ENCODE peak calls at places on chromosomes 7 and 10, in four cellular contexts. One of them, this sample, is unnamed.

GRCh38 chr7:149771199-149771636 is 2.2 kb downstream of the ZNF467 start:
- DNase-seq in K562: no peak
- DNase-seq in hepatocyte: peak; percentile 26
- DNase-seq in A673: peak; percentile 26
- DNase-seq in this sample: no peak

GRCh38 chr7:47400741-47401206 is 181.1 kb downstream of the TNS3 start:
- DNase-seq in K562: no peak
- DNase-seq in hepatocyte: no peak
- DNase-seq in A673: no peak
- DNase-seq in this sample: no peak

GRCh38 chr7:90719159-90719558 is 123.0 kb downstream of the CDK14 start:
- DNase-seq in K562: no peak
- DNase-seq in hepatocyte: peak; percentile 19
- DNase-seq in A673: no peak
- DNase-seq in this sample: no peak

GRCh38 chr7:1950623-1951523 is 280.8 kb downstream of the ELFN1 start:
- DNase-seq in K562: peak; percentile 71
- DNase-seq in hepatocyte: no peak
- DNase-seq in A673: peak; percentile 31
- DNase-seq in this sample: no peak

GRCh38 chr7:33529070-33529469 is 376.3 kb upstream of the BMPER start:
- DNase-seq in K562: no peak
- DNase-seq in hepatocyte: no peak
- DNase-seq in A673: no peak
- DNase-seq in this sample: no peak

GRCh38 chr7:136293272-136293671 is 316.1 kb upstream of the MTPN start:
- DNase-seq in K562: no peak
- DNase-seq in hepatocyte: no peak
- DNase-seq in A673: no peak
- DNase-seq in this sample: no peak

GRCh38 chr10:118965636-118966035 is 63.9 kb upstream of the NANOS1 start:
- DNase-seq in K562: no peak
- DNase-seq in hepatocyte: peak; percentile 33
- DNase-seq in A673: no peak
- DNase-seq in this sample: no peak

GRCh38 chr10:44761076-44761475 is 150.1 kb upstream of the TMEM72 start:
- DNase-seq in K562: no peak
- DNase-seq in hepatocyte: no peak
- DNase-seq in A673: no peak
- DNase-seq in this sample: no peak

GRCh38 chr7:49119706-49120105 is 195.4 kb downstream of the CDC14C start:
- DNase-seq in K562: no peak
- DNase-seq in hepatocyte: no peak
- DNase-seq in A673: no peak
- DNase-seq in this sample: no peak

GRCh38 chr10:71288461-71288860 is 30.6 kb upstream of the SLC29A3 start:
- DNase-seq in K562: no peak
- DNase-seq in hepatocyte: no peak
- DNase-seq in A673: no peak
- DNase-seq in this sample: no peak

GRCh38 chr7:145293793-145294153 is 457.9 kb upstream of the TPK1 start:
- DNase-seq in K562: no peak
- DNase-seq in hepatocyte: no peak
- DNase-seq in A673: no peak
- DNase-seq in this sample: no peak

GRCh38 chr7:85184599-85185354 is 2.1 kb downstream of the SEMA3D start:
- DNase-seq in K562: no peak
- DNase-seq in hepatocyte: peak; percentile 67
- DNase-seq in A673: peak; percentile 64
- DNase-seq in this sample: peak; percentile 19

GRCh38 chr10:98006266-98006665 is 24.2 kb downstream of the CRTAC1 start:
- DNase-seq in K562: peak; percentile 48
- DNase-seq in hepatocyte: peak; percentile 17
- DNase-seq in A673: no peak
- DNase-seq in this sample: no peak

GRCh38 chr10:34298371-34298818 is 516.7 kb downstream of the PARD3 start:
- DNase-seq in K562: no peak
- DNase-seq in hepatocyte: no peak
- DNase-seq in A673: no peak
- DNase-seq in this sample: no peak

GRCh38 chr7:130277763-130278643 is 11.3 kb downstream of the CPA2 start:
- DNase-seq in K562: peak; percentile 69
- DNase-seq in hepatocyte: peak; percentile 80
- DNase-seq in A673: peak; percentile 79
- DNase-seq in this sample: no peak

GRCh38 chr7:85191383-85191782 is 4.5 kb upstream of the SEMA3D start:
- DNase-seq in K562: no peak
- DNase-seq in hepatocyte: peak; percentile 16
- DNase-seq in A673: peak; percentile 63
- DNase-seq in this sample: peak; percentile 26

GRCh38 chr10:77974396-77975074 is 48.0 kb upstream of the DLG5 start:
- DNase-seq in K562: peak; percentile 70
- DNase-seq in hepatocyte: peak; percentile 74
- DNase-seq in A673: peak; percentile 52
- DNase-seq in this sample: peak; percentile 28

GRCh38 chr7:17408245-17408903 is 109.9 kb downstream of the AHR start:
- DNase-seq in K562: no peak
- DNase-seq in hepatocyte: peak; percentile 78
- DNase-seq in A673: no peak
- DNase-seq in this sample: peak; percentile 93

GRCh38 chr7:50142421-50143113 is 49.5 kb upstream of the ZPBP start:
- DNase-seq in K562: no peak
- DNase-seq in hepatocyte: peak; percentile 40
- DNase-seq in A673: peak; percentile 57
- DNase-seq in this sample: no peak

GRCh38 chr10:44706745-44707144 is 204.4 kb upstream of the TMEM72 start:
- DNase-seq in K562: no peak
- DNase-seq in hepatocyte: no peak
- DNase-seq in A673: no peak
- DNase-seq in this sample: peak; percentile 83

GRCh38 chr10:49395741-49396665 is at the start of gene DRGX:
- DNase-seq in K562: no peak
- DNase-seq in hepatocyte: no peak
- DNase-seq in A673: peak; percentile 65
- DNase-seq in this sample: no peak
- TF ChIP-seq EZH2 in K562: no peak
- TF ChIP-seq EZH2 in hepatocyte: no peak
- TF ChIP-seq EZH2 in A673: peak; percentile 1
- TF ChIP-seq EZH2 in this sample: peak; percentile 55

GRCh38 chr10:70233939-70234300 is 691 bp upstream of the PPA1 start:
- DNase-seq in K562: peak; percentile 54
- DNase-seq in hepatocyte: no peak
- DNase-seq in A673: no peak
- DNase-seq in this sample: no peak

GRCh38 chr10:70234668-70235447 is 1.6 kb upstream of the PPA1 start:
- DNase-seq in K562: no peak
- DNase-seq in hepatocyte: peak; percentile 77
- DNase-seq in A673: peak; percentile 55
- DNase-seq in this sample: no peak

GRCh38 chr10:70233109-70233938 is at the start of gene PPA1:
- DNase-seq in K562: peak; percentile 100
- DNase-seq in hepatocyte: peak; percentile 99
- DNase-seq in A673: peak; percentile 99
- DNase-seq in this sample: peak; percentile 95

GRCh38 chr10:70232155-70232858 is 922 bp downstream of the PPA1 start:
- DNase-seq in K562: peak; percentile 73
- DNase-seq in hepatocyte: peak; percentile 82
- DNase-seq in A673: peak; percentile 43
- DNase-seq in this sample: peak; percentile 72

GRCh38 chr10:70232859-70233108 is 445 bp downstream of the PPA1 start:
- DNase-seq in K562: no peak
- DNase-seq in hepatocyte: no peak
- DNase-seq in A673: no peak
- DNase-seq in this sample: no peak
- TF ChIP-seq EZH2 in K562: no peak
- TF ChIP-seq EZH2 in hepatocyte: no peak
- TF ChIP-seq EZH2 in A673: no peak
- TF ChIP-seq EZH2 in this sample: no peak

DNA sequence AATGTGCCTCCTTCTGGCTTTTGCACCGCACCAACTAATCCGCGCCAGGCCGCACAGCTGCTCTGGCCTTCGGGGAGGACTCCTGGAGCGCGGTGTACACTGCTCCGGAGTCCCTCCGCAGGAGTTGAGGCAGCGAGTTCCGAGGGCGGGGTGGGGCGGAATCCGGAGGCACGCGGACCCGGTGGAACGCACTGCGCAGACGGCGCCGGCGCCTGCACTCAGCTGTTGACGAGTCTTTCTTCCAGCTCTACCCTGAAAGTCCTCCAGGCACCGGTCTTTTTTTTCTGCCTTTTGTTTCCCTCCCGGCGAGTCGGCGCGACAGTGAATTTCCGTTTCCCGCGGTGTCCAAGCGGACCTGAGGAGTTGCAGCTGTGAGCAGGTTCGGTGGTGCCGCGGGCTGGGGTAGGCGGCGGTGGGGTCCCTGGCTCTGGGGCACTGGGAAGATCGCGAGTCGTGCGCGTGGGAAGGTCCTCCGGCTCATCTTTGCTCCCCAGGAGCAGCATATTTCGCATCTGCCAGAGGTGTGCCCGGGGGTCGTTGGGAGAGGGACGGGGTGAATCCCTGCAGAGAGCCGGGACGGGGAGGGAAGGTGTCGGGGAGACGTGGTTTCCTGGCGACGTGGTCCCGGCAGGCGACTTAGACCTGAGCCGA is 44.1 kb downstream of the SFTPD start:
- DNase-seq in K562: peak; percentile 16
- DNase-seq in hepatocyte: peak; percentile 72
- DNase-seq in A673: peak; percentile 75
- DNase-seq in this sample: peak; percentile 64
- TF ChIP-seq EZH2 in K562: peak; percentile 17
- TF ChIP-seq EZH2 in hepatocyte: no peak
- TF ChIP-seq EZH2 in A673: no peak
- TF ChIP-seq EZH2 in this sample: no peak

GRCh38 chr10:17452060-17452894 is 2.1 kb downstream of the ST8SIA6 start:
- DNase-seq in K562: no peak
- DNase-seq in hepatocyte: no peak
- DNase-seq in A673: no peak
- DNase-seq in this sample: no peak

GRCh38 chr10:17453035-17453376 is 1.4 kb downstream of the ST8SIA6 start:
- DNase-seq in K562: no peak
- DNase-seq in hepatocyte: no peak
- DNase-seq in A673: no peak
- DNase-seq in this sample: no peak

GRCh38 chr10:17454801-17455520 is 566 bp upstream of the ST8SIA6 start:
- DNase-seq in K562: peak; percentile 93
- DNase-seq in hepatocyte: no peak
- DNase-seq in A673: no peak
- DNase-seq in this sample: no peak

GRCh38 chr10:17454181-17454800 is at the start of gene ST8SIA6:
- DNase-seq in K562: peak; percentile 69
- DNase-seq in hepatocyte: peak; percentile 73
- DNase-seq in A673: peak; percentile 38
- DNase-seq in this sample: peak; percentile 42

GRCh38 chr10:17453377-17454091 is 861 bp downstream of the ST8SIA6 start:
- DNase-seq in K562: peak; percentile 69
- DNase-seq in hepatocyte: peak; percentile 75
- DNase-seq in A673: peak; percentile 61
- DNase-seq in this sample: peak; percentile 57
- TF ChIP-seq EZH2 in K562: no peak
- TF ChIP-seq EZH2 in hepatocyte: peak; percentile 8
- TF ChIP-seq EZH2 in A673: peak; percentile 90
- TF ChIP-seq EZH2 in this sample: no peak

GRCh38 chr10:124343351-124344265 is 75.1 kb downstream of the OAT start:
- DNase-seq in K562: no peak
- DNase-seq in hepatocyte: no peak
- DNase-seq in A673: no peak
- DNase-seq in this sample: no peak

GRCh38 chr10:124344266-124344590 is 74.5 kb downstream of the OAT start:
- DNase-seq in K562: no peak
- DNase-seq in hepatocyte: no peak
- DNase-seq in A673: no peak
- DNase-seq in this sample: no peak

GRCh38 chr10:124341768-124342135 is 77.0 kb downstream of the OAT start:
- DNase-seq in K562: no peak
- DNase-seq in hepatocyte: no peak
- DNase-seq in A673: no peak
- DNase-seq in this sample: no peak

GRCh38 chr10:124342821-124343170 is 75.9 kb downstream of the OAT start:
- DNase-seq in K562: no peak
- DNase-seq in hepatocyte: no peak
- DNase-seq in A673: no peak
- DNase-seq in this sample: no peak

GRCh38 chr10:124342136-124342820 is 76.4 kb downstream of the OAT start:
- DNase-seq in K562: no peak
- DNase-seq in hepatocyte: no peak
- DNase-seq in A673: no peak
- DNase-seq in this sample: no peak
- TF ChIP-seq EZH2 in K562: no peak
- TF ChIP-seq EZH2 in hepatocyte: no peak
- TF ChIP-seq EZH2 in A673: no peak
- TF ChIP-seq EZH2 in this sample: no peak